ENCODE peak calls at places on chromosomes 5 and 9, in five cellular contexts. M is spleen, T is sigmoid colon, Q is K562, A is transverse colon. S is an unnamed sample.

GRCh38 chr5:107538331-107539162 is 132.2 kb downstream of the EFNA5 start:
- DNase-seq in M (no peak), T (no peak), Q (no peak), A (no peak), S (no peak)

GRCh38 chr5:127813633-127814171 is 110.5 kb downstream of the CCDC192 start:
- DNase-seq in M (no peak), T (no peak), Q (no peak), A (no peak), S (no peak)

GRCh38 chr9:101311759-101312420 is 72.9 kb downstream of the BAAT start:
- DNase-seq in M (no peak), T (no peak), Q (peak; percentile 56), A (no peak), S (no peak)

GRCh38 chr5:113140837-113141661 is 164.5 kb downstream of the DCP2 start:
- DNase-seq in M (no peak), T (peak; percentile 79), Q (no peak), A (no peak), S (no peak)

GRCh38 chr5:143713331-143714032 is 98.5 kb upstream of the HMHB1 start:
- DNase-seq in M (no peak), T (no peak), Q (no peak), A (no peak), S (no peak)

GRCh38 chr5:134552301-134552700 is 26.8 kb downstream of the JADE2 start:
- DNase-seq in M (no peak), T (no peak), Q (no peak), A (no peak), S (no peak)

GRCh38 chr5:87254035-87254434 is 13.6 kb upstream of the RASA1 start:
- DNase-seq in M (no peak), T (no peak), Q (no peak), A (no peak), S (no peak)

GRCh38 chr9:95268681-95269080 is 48.8 kb downstream of the FANCC start:
- DNase-seq in M (no peak), T (no peak), Q (no peak), A (no peak), S (no peak)

GRCh38 chr5:177133845-177134652 is 476 bp downstream of the NSD1 start:
- DNase-seq in M (peak; percentile 93), T (peak; percentile 80), Q (peak; percentile 82), A (peak; percentile 55), S (no peak)

GRCh38 chr5:127072861-127073846 is at the start of gene C5orf63:
- DNase-seq in M (peak; percentile 95), T (peak; percentile 68), Q (peak; percentile 64), A (peak; percentile 74), S (peak; percentile 83)

GRCh38 chr5:135323227-135323626 is 75.8 kb downstream of the MACROH2A1 start:
- DNase-seq in M (peak; percentile 70), T (no peak), Q (no peak), A (no peak), S (no peak)

GRCh38 chr9:89436326-89436725 is 61.6 kb downstream of the SEMA4D start:
- DNase-seq in M (no peak), T (no peak), Q (no peak), A (no peak), S (no peak)

GRCh38 chr5:114223866-114224265 is 138.0 kb upstream of the KCNN2 start:
- DNase-seq in M (no peak), T (no peak), Q (no peak), A (no peak), S (no peak)

GRCh38 chr9:130962418-130963316 is 23.6 kb upstream of the FIBCD1 start:
- DNase-seq in M (no peak), T (no peak), Q (peak; percentile 61), A (no peak), S (no peak)

GRCh38 chr9:133188006-133188842 is 20.8 kb downstream of the OBP2B start:
- DNase-seq in M (peak; percentile 54), T (peak; percentile 40), Q (peak; percentile 38), A (peak; percentile 54), S (peak; percentile 54)

GRCh38 chr5:67133781-67134180 is 62.8 kb downstream of the CD180 start:
- DNase-seq in M (no peak), T (no peak), Q (no peak), A (no peak), S (no peak)

GRCh38 chr5:89900346-89900745 is 509.2 kb downstream of the CETN3 start:
- DNase-seq in M (no peak), T (no peak), Q (no peak), A (no peak), S (no peak)

GRCh38 chr5:57650360-57651069 is 167.9 kb upstream of the ACTBL2 start:
- DNase-seq in M (no peak), T (no peak), Q (peak; percentile 47), A (peak; percentile 19), S (no peak)

GRCh38 chr9:88874391-88874790 is 116.9 kb upstream of the S1PR3 start:
- DNase-seq in M (no peak), T (no peak), Q (peak; percentile 10), A (no peak), S (no peak)

GRCh38 chr9:135505406-135506187 is 5.1 kb downstream of the MRPS2 start:
- DNase-seq in M (peak; percentile 74), T (peak; percentile 54), Q (no peak), A (no peak), S (no peak)

GRCh38 chr5:57128325-57128724 is 45.5 kb upstream of the GPBP1 start:
- DNase-seq in M (no peak), T (no peak), Q (no peak), A (no peak), S (no peak)

GRCh38 chr9:75866273-75866871 is 24.1 kb upstream of the PCSK5 start:
- DNase-seq in M (no peak), T (no peak), Q (peak; percentile 8), A (peak; percentile 52), S (no peak)

GRCh38 chr5:172054611-172055153 is 48.2 kb upstream of the FBXW11 start:
- DNase-seq in M (peak; percentile 68), T (no peak), Q (no peak), A (no peak), S (no peak)

GRCh38 chr5:172050070-172050469 is 43.6 kb upstream of the FBXW11 start:
- DNase-seq in M (no peak), T (no peak), Q (no peak), A (no peak), S (no peak)

GRCh38 chr5:172051643-172052362 is 45.4 kb upstream of the FBXW11 start:
- DNase-seq in M (no peak), T (no peak), Q (peak; percentile 22), A (no peak), S (no peak)

GRCh38 chr5:172055421-172055820 is 49.0 kb upstream of the FBXW11 start:
- DNase-seq in M (no peak), T (no peak), Q (no peak), A (no peak), S (no peak)

DNA sequence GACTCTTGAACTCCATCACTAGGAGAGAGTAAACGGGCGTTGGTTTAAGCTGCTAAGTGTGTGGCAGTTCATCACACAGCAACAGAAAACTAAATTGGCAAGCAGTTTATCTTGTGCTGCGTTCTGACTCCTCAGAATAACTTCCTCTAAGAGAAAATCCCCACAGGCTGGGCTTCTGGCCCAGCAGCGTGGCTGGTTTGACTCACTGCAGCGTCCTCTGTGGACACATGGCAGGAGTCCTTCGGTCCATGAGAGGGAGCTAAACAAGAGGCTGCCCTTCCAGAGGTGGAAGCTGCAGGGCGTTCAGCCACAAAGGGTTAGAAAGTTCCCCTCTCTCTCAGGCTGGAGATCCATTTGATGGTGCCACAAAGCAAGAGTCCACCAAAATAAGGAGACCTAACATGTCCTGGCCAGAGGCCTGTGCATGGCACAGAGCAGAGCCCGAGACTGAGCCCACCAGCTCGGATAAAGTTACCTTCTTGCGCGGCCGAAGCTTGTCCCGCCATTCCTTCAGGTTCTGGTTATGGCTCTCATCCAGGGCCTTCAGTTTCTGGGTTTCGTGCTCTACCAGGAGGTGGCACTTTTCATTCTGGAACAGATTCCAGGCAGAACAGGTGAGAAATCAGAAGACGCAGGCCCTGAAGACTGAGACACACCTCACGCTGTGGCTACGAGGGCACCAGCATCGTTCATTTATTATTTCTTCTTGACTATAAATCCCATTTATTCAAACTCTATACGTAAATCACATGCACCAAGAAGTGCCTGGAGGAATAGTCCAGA is 46.2 kb upstream of the FBXW11 start:
- DNase-seq in M (no peak), T (peak; percentile 83), Q (no peak), A (peak; percentile 18), S (no peak)
- TF ChIP-seq CTCF in M (no peak), T (no peak), Q (peak; percentile 26), A (no peak), S (no peak)

DNA sequence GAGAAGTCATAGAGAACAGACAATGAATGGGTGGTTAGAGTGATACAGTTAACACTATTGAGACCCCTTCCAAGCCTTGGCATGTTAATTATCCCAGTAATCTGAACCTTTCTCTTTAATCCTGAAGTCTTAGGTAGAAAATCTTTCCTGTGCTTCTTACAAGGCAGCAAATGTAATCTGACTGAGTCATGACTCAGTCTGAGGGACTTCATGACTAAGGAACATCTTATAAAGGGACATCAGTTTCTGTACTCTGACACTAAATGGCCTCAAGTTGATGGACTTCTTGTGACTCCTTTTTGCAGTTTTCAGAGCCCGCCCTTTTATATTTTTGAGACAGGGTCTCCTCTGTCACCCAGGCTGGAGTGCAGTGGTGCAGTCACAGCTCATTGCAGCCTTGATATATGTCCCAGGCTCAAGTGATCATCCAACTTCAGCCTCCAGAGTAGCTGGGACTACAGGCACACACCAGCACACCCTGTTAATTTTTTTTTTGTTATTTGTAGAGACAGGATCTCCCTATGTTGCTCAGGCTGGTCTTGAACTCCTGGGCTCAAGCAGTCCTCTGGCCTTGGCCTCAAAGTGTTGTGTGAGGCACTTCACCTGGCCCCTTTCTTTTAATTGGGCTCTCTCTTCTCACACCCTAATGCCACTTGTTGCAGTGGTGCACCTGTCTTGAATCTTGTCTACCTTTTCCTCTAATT is 9.5 kb downstream of the EXOSC3 start:
- DNase-seq in M (no peak), T (no peak), Q (no peak), A (no peak), S (no peak)
- TF ChIP-seq POLR2A in M (no peak), T (no peak), Q (peak; percentile 64), A (no peak), S (no peak)

DNA sequence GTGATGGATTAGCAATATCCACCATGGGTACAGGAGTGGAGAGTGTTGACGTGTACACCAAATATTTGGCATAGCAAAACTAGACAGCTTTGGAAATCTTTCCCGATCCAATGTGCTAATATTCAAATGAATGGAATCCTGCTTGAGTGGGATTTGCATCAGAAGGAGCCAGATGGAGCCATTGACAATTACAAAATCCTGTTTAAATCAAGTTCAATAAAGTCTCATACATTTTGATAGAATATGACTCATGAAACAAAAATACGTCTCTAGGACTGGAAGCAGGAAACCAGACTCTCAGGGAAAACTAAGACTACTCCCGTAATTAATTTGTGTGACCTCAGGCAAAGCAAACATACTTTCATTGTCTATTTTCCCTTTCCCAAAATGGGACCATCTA is 13.0 kb downstream of the TNC start:
- DNase-seq in M (no peak), T (no peak), Q (no peak), A (no peak), S (no peak)
- TF ChIP-seq POLR2AphosphoS5 in M (no peak), T (peak; percentile 19), Q (no peak), A (no peak), S (no peak)

GRCh38 chr5:150277043-150277442 is 12.5 kb downstream of the CAMK2A start:
- DNase-seq in M (no peak), T (no peak), Q (no peak), A (no peak), S (no peak)

GRCh38 chr5:150281987-150282386 is 7.6 kb downstream of the CAMK2A start:
- DNase-seq in M (peak; percentile 36), T (no peak), Q (no peak), A (no peak), S (no peak)

GRCh38 chr5:150279618-150280017 is 10.0 kb downstream of the CAMK2A start:
- DNase-seq in M (no peak), T (no peak), Q (no peak), A (no peak), S (no peak)

GRCh38 chr5:150278046-150278760 is 11.4 kb downstream of the CAMK2A start:
- DNase-seq in M (no peak), T (no peak), Q (no peak), A (no peak), S (no peak)

GRCh38 chr5:150278916-150279315 is 10.7 kb downstream of the CAMK2A start:
- DNase-seq in M (no peak), T (no peak), Q (no peak), A (no peak), S (no peak)
- TF ChIP-seq CTCF in M (no peak), T (no peak), Q (no peak), A (no peak), S (no peak)